ENCODE peak calls at places on chromosomes 1 and 21, in eight cellular contexts. H is thyroid gland; K is CD8-positive, alpha-beta T cell; W is colonic mucosa; S is neural progenitor cell; J is OCI-LY7; U is left ventricle myocardium inferior; D is heart right ventricle. Q is an unnamed sample. For H3K4me1, the result is how much of the 10 kb centered on the place peaks cover.

GRCh38 chr1:232574867-232575523 is 54.9 kb downstream of the SIPA1L2 start:
- DNase-seq in H (no peak), K (no peak), W (no peak), S (no peak), J (no peak), U (no peak), D (no peak), Q (no peak)

GRCh38 chr1:53938136-53938830 is 7.2 kb downstream of the IFT25 start:
- DNase-seq in H (no peak), K (no peak), W (no peak), S (no peak), J (no peak), U (no peak), D (no peak), Q (no peak)

GRCh38 chr1:70140894-70141293 is 64.5 kb downstream of the LRRC40 start:
- DNase-seq in H (no peak), K (no peak), W (no peak), S (peak), J (no peak), U (no peak), D (no peak), Q (no peak)

GRCh38 chr1:245262876-245263625 is 108.3 kb downstream of the KIF26B start:
- DNase-seq in H (no peak), K (no peak), W (no peak), S (no peak), J (no peak), U (no peak), D (no peak), Q (no peak)

GRCh38 chr1:235011064-235011598 is 117.5 kb downstream of the TOMM20 start:
- DNase-seq in H (no peak), K (no peak), W (no peak), S (no peak), J (peak), U (no peak), D (no peak), Q (no peak)

GRCh38 chr1:22452401-22452963 is 831 bp downstream of the ZBTB40 start:
- DNase-seq in H (peak), K (peak), W (no peak), S (no peak), J (peak), U (peak), D (no peak), Q (no peak)

GRCh38 chr21:39137248-39138186 is 45.7 kb downstream of the PSMG1 start:
- DNase-seq in H (no peak), K (no peak), W (no peak), S (peak), J (no peak), U (no peak), D (no peak), Q (no peak)

GRCh38 chr1:24567792-24568388 is 12.0 kb downstream of the NCMAP start:
- DNase-seq in H (peak), K (no peak), W (peak), S (peak), J (no peak), U (no peak), D (no peak), Q (peak)

GRCh38 chr1:61184035-61184713 is 101.8 kb downstream of the NFIA start:
- DNase-seq in H (peak), K (no peak), W (peak), S (no peak), J (no peak), U (peak), D (peak), Q (peak)

GRCh38 chr1:72481420-72481819 is 199.1 kb upstream of the NEGR1 start:
- DNase-seq in H (no peak), K (no peak), W (no peak), S (no peak), J (no peak), U (no peak), D (no peak), Q (no peak)

GRCh38 chr1:15742339-15742801 is at the start of gene TMEM82:
- DNase-seq in H (no peak), K (no peak), W (peak), S (no peak), J (no peak), U (no peak), D (no peak), Q (no peak)

GRCh38 chr1:217106231-217106630 is 383.0 kb upstream of the ESRRG start:
- DNase-seq in H (no peak), K (no peak), W (no peak), S (no peak), J (no peak), U (no peak), D (no peak), Q (no peak)

GRCh38 chr1:43853161-43853921 is 80.3 kb upstream of the ARTN start:
- DNase-seq in H (peak), K (peak), W (peak), S (no peak), J (peak), U (peak), D (peak), Q (peak)

GRCh38 chr1:22527555-22528296 is 35.6 kb upstream of the EPHA8 start:
- DNase-seq in H (no peak), K (no peak), W (no peak), S (peak), J (no peak), U (no peak), D (no peak), Q (no peak)

GRCh38 chr1:94825936-94826335 is 5.8 kb downstream of the SLC44A3 start:
- DNase-seq in H (no peak), K (no peak), W (no peak), S (no peak), J (no peak), U (no peak), D (no peak), Q (no peak)

GRCh38 chr1:54459714-54460113 is 53.5 kb upstream of the SSBP3 start:
- DNase-seq in H (no peak), K (no peak), W (no peak), S (no peak), J (no peak), U (no peak), D (no peak), Q (no peak)

GRCh38 chr1:30536530-30536929 is 186.9 kb downstream of the MATN1 start:
- DNase-seq in H (no peak), K (no peak), W (no peak), S (no peak), J (no peak), U (no peak), D (no peak), Q (no peak)

GRCh38 chr1:160520999-160521398 is 2.1 kb downstream of the SLAMF6 start:
- DNase-seq in H (no peak), K (no peak), W (no peak), S (no peak), J (peak), U (no peak), D (no peak), Q (no peak)

GRCh38 chr1:46673749-46674182 is 2.1 kb downstream of the TEX38 start:
- DNase-seq in H (no peak), K (no peak), W (no peak), S (no peak), J (no peak), U (no peak), D (no peak), Q (no peak)

GRCh38 chr21:38721983-38722382 is 83.7 kb upstream of the ETS2 start:
- DNase-seq in H (no peak), K (no peak), W (no peak), S (no peak), J (no peak), U (no peak), D (no peak), Q (no peak)

GRCh38 chr21:44500111-44500510 is 39.9 kb downstream of the KRTAP10-1 start:
- DNase-seq in H (no peak), K (no peak), W (no peak), S (no peak), J (no peak), U (no peak), D (no peak), Q (no peak)

GRCh38 chr1:20511518-20512428 is 3.8 kb upstream of the MUL1 start:
- DNase-seq in H (no peak), K (no peak), W (no peak), S (no peak), J (peak), U (no peak), D (no peak), Q (no peak)

GRCh38 chr1:217687511-217687910 is 56.4 kb downstream of the SPATA17 start:
- DNase-seq in H (no peak), K (no peak), W (no peak), S (no peak), J (no peak), U (no peak), D (no peak), Q (no peak)

GRCh38 chr1:201282931-201283829 is at the start of gene PKP1:
- DNase-seq in H (peak), K (peak), W (peak), S (peak), J (no peak), U (no peak), D (peak), Q (no peak)

GRCh38 chr21:38434913-38435533 is 63.3 kb downstream of the ERG start:
- DNase-seq in H (no peak), K (no peak), W (no peak), S (no peak), J (no peak), U (no peak), D (no peak), Q (no peak)

GRCh38 chr1:231497629-231498152 is 30.8 kb upstream of the TSNAX start:
- DNase-seq in H (no peak), K (no peak), W (no peak), S (no peak), J (no peak), U (no peak), D (no peak), Q (no peak)

GRCh38 chr1:97384294-97384952 is 536.4 kb downstream of the DPYD start:
- DNase-seq in H (no peak), K (no peak), W (no peak), S (no peak), J (no peak), U (no peak), D (no peak), Q (no peak)

GRCh38 chr1:58896211-58897183 is 112.7 kb upstream of the JUN start:
- DNase-seq in H (no peak), K (no peak), W (peak), S (peak), J (no peak), U (peak), D (peak), Q (peak)

DNA sequence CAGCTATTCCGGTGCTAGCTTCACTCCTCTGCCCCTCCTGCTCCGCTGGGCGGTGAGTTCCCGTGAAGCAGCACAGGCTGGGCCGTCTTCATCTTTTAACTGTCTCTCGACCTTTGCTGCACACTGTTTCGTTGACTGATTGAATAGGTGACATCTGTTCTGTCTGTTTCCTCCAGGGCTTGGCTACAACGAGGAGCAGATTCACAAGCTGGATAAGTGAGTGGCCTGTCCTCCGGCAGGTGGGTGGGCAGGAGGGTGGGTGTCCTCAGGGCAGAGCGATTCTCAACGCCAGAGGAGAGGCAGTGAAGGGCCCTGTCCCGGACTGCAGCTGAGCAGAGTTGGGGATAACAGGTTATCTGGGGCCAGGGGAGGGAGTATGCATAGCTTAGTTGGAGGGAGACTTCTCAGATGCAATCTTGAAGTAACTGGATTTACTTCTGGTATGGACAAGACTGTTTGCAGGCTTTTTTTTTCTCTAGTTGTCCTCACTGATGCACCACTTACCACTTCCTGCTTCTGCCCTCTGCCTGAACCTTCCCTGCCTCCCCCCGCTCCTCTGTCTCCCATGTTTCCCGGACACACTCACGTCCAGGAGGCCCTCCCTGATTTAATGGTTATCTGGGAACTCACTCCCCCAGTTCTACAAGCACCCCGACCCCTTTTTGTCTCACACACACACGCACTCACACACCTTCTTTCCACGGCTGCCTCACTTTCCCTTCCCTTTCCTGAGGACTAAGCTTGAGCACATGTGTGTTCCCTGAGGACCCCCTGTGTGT is 16.5 kb upstream of the RASSF5 start:
- DNase-seq in H (no peak), K (no peak), W (no peak), S (no peak), J (no peak), U (no peak), D (no peak), Q (no peak)
- H3K4me3 ChIP-seq in H (no peak), K (no peak), W (no peak), S (no peak), J (no peak), U (no peak), D (no peak), Q (no peak)

DNA sequence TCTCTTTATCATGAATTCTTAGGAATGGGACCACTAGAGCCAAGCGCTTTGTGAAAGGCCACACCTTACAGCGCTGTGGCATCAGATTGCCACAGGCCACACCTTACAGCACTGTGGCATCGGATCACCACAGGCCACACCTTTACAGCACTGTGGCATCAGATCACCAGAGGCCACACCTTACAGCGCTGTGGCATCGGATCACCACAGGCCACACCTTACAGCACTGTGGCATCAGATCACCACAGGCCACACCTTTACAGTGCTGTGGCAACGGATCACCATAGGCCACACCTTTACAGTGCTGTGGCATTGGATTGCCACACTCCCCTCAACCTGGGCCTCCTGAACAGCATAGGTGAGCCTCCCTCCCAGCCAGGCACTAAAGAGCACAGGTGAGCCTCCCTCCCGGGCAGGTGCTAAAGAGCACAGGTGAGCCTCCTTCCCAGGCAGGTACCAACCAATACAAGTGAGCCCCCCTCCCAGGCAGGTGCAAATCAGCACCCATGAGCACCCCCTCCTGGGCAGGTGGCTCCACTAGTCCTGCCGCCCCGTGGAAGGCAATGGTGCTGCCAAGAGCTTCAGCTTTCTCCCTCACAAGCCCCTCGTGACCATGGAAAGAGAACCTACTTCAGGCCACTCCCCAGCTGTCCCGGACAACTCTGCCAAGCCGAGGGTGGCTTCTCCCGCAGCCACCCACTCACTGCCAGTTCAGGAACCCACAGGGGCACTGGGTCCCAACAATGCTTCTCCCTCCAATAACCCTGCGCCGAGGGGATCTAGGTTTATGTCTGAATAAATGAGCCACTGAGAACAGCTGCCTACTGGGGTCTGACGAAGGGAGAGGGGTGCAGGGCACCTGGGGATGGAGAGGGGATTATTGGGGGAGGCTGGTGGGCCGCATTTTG is 46.7 kb downstream of the PRDM15 start:
- DNase-seq in H (no peak), K (no peak), W (no peak), S (no peak), J (no peak), U (no peak), D (no peak), Q (no peak)
- TF ChIP-seq CTCF in H (no peak), K (no peak), W (no peak), S (no peak), J (peak), U (no peak), D (no peak), Q (no peak)

GRCh38 chr1:158013840-158014520 is 20.5 kb downstream of the KIRREL1 start:
- DNase-seq in H (no peak), K (no peak), W (no peak), S (peak), J (no peak), U (no peak), D (no peak), Q (no peak)
- H3K4me1 ChIP-seq in H (under half), K (under half), W (under half), S (half or more), J (under half), U (half or more), D (under half), Q (under half)

GRCh38 chr1:203309115-203309429 is 3.8 kb downstream of the BTG2 start:
- DNase-seq in H (no peak), K (no peak), W (no peak), S (no peak), J (no peak), U (no peak), D (no peak), Q (no peak)
- H3K4me3 ChIP-seq in H (no peak), K (peak), W (no peak), S (peak), J (peak), U (peak), D (peak), Q (no peak)

GRCh38 chr1:42765832-42766722 is 751 bp downstream of the P3H1 start:
- DNase-seq in H (peak), K (no peak), W (peak), S (peak), J (peak), U (peak), D (peak), Q (peak)

GRCh38 chr1:42768172-42768571 is 1.1 kb downstream of the C1orf50 start:
- DNase-seq in H (no peak), K (no peak), W (no peak), S (no peak), J (no peak), U (no peak), D (no peak), Q (no peak)

GRCh38 chr1:42765271-42765670 is 1.6 kb downstream of the P3H1 start:
- DNase-seq in H (no peak), K (no peak), W (no peak), S (no peak), J (no peak), U (no peak), D (no peak), Q (no peak)

GRCh38 chr1:42767510-42767924 is 468 bp downstream of the C1orf50 start:
- DNase-seq in H (no peak), K (no peak), W (no peak), S (no peak), J (no peak), U (no peak), D (no peak), Q (no peak)

DNA sequence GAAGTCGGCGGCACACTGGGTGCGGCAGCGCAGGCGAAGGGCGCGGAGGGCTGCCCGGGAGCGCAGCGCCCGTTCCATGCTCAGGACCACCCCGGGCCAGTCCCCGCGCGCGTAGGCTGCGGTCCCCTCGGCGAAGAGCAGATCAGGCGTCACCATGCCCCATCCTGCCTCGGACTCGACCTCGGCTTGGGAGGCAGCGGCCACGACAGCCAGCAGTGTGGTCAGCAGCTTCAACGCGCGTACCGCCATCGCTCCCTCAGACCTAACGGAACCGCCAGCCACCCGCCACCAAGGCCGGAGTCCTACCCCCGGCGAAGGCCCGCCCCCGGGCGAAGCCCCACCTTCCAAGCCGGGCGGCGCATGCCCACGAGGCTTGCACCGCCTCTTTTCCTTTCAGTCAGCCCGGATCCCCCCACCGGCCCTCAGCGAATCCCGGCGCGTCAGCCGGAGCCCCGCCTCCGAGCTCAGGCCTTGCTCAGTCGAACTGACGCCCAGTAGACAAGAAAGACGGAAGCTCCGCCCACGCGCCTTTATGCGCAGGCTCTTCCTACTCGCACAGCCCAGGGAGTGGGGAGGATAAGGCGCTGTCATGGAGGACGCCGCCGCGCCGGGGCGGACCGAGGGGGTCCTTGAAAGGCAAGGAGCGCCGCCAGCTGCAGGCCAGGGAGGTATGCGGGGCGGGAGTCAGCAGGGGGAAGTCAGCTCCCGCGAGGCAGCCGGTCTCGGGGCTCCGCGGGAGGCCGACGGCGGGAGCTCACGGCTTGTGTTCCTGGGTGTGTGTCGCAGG is at the start of the genes C1orf50 and P3H1:
- DNase-seq in H (peak), K (peak), W (peak), S (peak), J (peak), U (peak), D (peak), Q (peak)
- TF ChIP-seq CTCF in H (no peak), K (no peak), W (no peak), S (no peak), J (peak), U (no peak), D (no peak), Q (no peak)

GRCh38 chr1:167681024-167681423 is 40.8 kb upstream of the MPZL1 start:
- DNase-seq in H (no peak), K (no peak), W (no peak), S (no peak), J (no peak), U (no peak), D (no peak), Q (no peak)

GRCh38 chr1:167683641-167684502 is 37.9 kb upstream of the MPZL1 start:
- DNase-seq in H (no peak), K (no peak), W (no peak), S (peak), J (no peak), U (peak), D (peak), Q (peak)

GRCh38 chr1:167683226-167683625 is 38.6 kb upstream of the MPZL1 start:
- DNase-seq in H (no peak), K (no peak), W (no peak), S (no peak), J (no peak), U (no peak), D (no peak), Q (no peak)

GRCh38 chr1:167679714-167680113 is 42.1 kb upstream of the MPZL1 start:
- DNase-seq in H (no peak), K (no peak), W (no peak), S (no peak), J (no peak), U (no peak), D (no peak), Q (no peak)

GRCh38 chr1:167681497-167682102 is 40.2 kb upstream of the MPZL1 start:
- DNase-seq in H (no peak), K (no peak), W (no peak), S (no peak), J (no peak), U (no peak), D (no peak), Q (no peak)
- H3K4me1 ChIP-seq in H (under half), K (under half), W (under half), S (under half), J (half or more), U (half or more), D (half or more), Q (under half)